ENCODE peak calls at places on chromosomes 6 and 20, in five cellular contexts. G is LNCaP clone FGC, C is HL-60, V is lung, M is stomach. L is an unnamed sample.

GRCh38 chr6:135147637-135148592 is 33.2 kb upstream of the MYB start:
- DNase-seq in C (no peak), M (no peak), G (no peak), V (no peak), L (no peak)

GRCh38 chr20:40682104-40683045 is 6.7 kb downstream of the MAFB start:
- DNase-seq in C (no peak), G (no peak), M (no peak), V (no peak), L (no peak)

GRCh38 chr6:57317060-57317943 is at the start of gene PRIM2:
- DNase-seq in G (peak; percentile 72), M (peak; percentile 88), C (peak; percentile 73), V (peak; percentile 89), L (peak; percentile 87)

GRCh38 chr20:44683263-44684046 is 31.7 kb upstream of the CCN5 start:
- DNase-seq in C (peak; percentile 76), M (peak; percentile 71), V (no peak), G (peak; percentile 21), L (peak; percentile 79)

GRCh38 chr20:2116170-2116940 is 14.7 kb downstream of the STK35 start:
- DNase-seq in V (no peak), M (no peak), C (no peak), G (no peak), L (no peak)

GRCh38 chr6:127933852-127934840 is 33.3 kb upstream of the THEMIS start:
- DNase-seq in M (no peak), G (no peak), C (no peak), V (no peak), L (peak; percentile 71)

GRCh38 chr6:121780325-121781313 is 345.2 kb downstream of the GJA1 start:
- DNase-seq in G (no peak), C (no peak), V (peak; percentile 44), M (no peak), L (no peak)

GRCh38 chr6:12009904-12010634 is 2.0 kb upstream of the HIVEP1 start:
- DNase-seq in M (no peak), G (no peak), C (no peak), V (no peak), L (no peak)

GRCh38 chr6:61947311-61947970 is 338.6 kb downstream of the KHDRBS2 start:
- DNase-seq in M (no peak), C (no peak), G (no peak), V (no peak), L (no peak)

GRCh38 chr6:90573624-90574023 is 13.2 kb downstream of the MAP3K7 start:
- DNase-seq in V (no peak), G (no peak), C (no peak), M (no peak), L (no peak)

GRCh38 chr6:4935981-4936680 is 67.7 kb downstream of the RPP40 start:
- DNase-seq in C (no peak), V (no peak), G (no peak), M (no peak), L (no peak)

GRCh38 chr6:122511193-122511924 is 39.8 kb upstream of the SERINC1 start:
- DNase-seq in M (no peak), V (no peak), G (no peak), C (no peak), L (no peak)

GRCh38 chr6:134447883-134448387 is 130.0 kb upstream of the SGK1 start:
- DNase-seq in C (no peak), M (no peak), G (no peak), V (no peak), L (no peak)

GRCh38 chr20:59663513-59663890 is 59.2 kb downstream of the PHACTR3 start:
- DNase-seq in V (peak; percentile 16), C (no peak), M (no peak), G (no peak), L (no peak)

GRCh38 chr6:6004147-6004995 is 2.4 kb downstream of the NRN1 start:
- DNase-seq in G (no peak), C (no peak), M (no peak), V (no peak), L (peak; percentile 29)

GRCh38 chr6:10410214-10410873 is 4.5 kb downstream of the TFAP2A start:
- DNase-seq in G (no peak), C (no peak), M (no peak), V (no peak), L (no peak)

GRCh38 chr6:127510876-127511275 is 8.3 kb downstream of the MTCL3 start:
- DNase-seq in G (no peak), C (no peak), V (no peak), M (no peak), L (no peak)

GRCh38 chr6:72620866-72621242 is 1.0 kb upstream of the KCNQ5 start:
- DNase-seq in C (no peak), V (no peak), G (no peak), M (no peak), L (peak; percentile 30)

GRCh38 chr6:3446197-3446596 is 10.7 kb downstream of the SLC22A23 start:
- DNase-seq in V (no peak), M (no peak), C (no peak), G (no peak), L (no peak)

GRCh38 chr6:82775361-82775760 is 290.3 kb downstream of the UBE3D start:
- DNase-seq in C (no peak), M (no peak), G (no peak), V (no peak), L (no peak)

GRCh38 chr6:40972814-40973213 is 66.2 kb downstream of the UNC5CL start:
- DNase-seq in V (no peak), M (no peak), C (no peak), G (no peak), L (no peak)

GRCh38 chr6:138765896-138766487 is 7.6 kb upstream of the CCDC28A start:
- DNase-seq in V (no peak), M (no peak), G (no peak), C (peak; percentile 10), L (no peak)

GRCh38 chr6:170049641-170050491 is 241.0 kb downstream of the DLL1 start:
- DNase-seq in M (peak; percentile 62), G (no peak), C (peak; percentile 54), V (peak; percentile 60), L (no peak)

GRCh38 chr20:7841291-7841966 is 98.8 kb downstream of the HAO1 start:
- DNase-seq in C (no peak), G (no peak), M (no peak), V (no peak), L (no peak)

GRCh38 chr6:131741688-131742393 is 31.0 kb upstream of the CTAGE9 start:
- DNase-seq in C (no peak), M (no peak), V (no peak), G (no peak), L (no peak)

GRCh38 chr6:29834564-29835436 is 7.2 kb downstream of the HLA-G start:
- DNase-seq in M (peak; percentile 38), G (no peak), V (no peak), C (no peak), L (peak; percentile 63)

GRCh38 chr20:13665709-13666108 is 27.0 kb upstream of the TASP1 start:
- DNase-seq in C (no peak), M (no peak), G (no peak), V (no peak), L (no peak)

GRCh38 chr6:13814938-13815575 is 700 bp upstream of the MCUR1 start:
- DNase-seq in G (no peak), M (no peak), V (no peak), C (no peak), L (no peak)

GRCh38 chr6:12060780-12061619 is 48.9 kb downstream of the HIVEP1 start:
- DNase-seq in M (peak; percentile 64), G (no peak), C (peak; percentile 73), V (peak; percentile 58), L (peak; percentile 92)

GRCh38 chr6:153790881-153791473 is 248.1 kb upstream of the OPRM1 start:
- DNase-seq in M (no peak), G (no peak), C (no peak), V (no peak), L (peak; percentile 8)
- TF ChIP-seq CTCF in M (no peak), G (peak; percentile 35), C (peak; percentile 2), V (no peak), L (no peak)

DNA sequence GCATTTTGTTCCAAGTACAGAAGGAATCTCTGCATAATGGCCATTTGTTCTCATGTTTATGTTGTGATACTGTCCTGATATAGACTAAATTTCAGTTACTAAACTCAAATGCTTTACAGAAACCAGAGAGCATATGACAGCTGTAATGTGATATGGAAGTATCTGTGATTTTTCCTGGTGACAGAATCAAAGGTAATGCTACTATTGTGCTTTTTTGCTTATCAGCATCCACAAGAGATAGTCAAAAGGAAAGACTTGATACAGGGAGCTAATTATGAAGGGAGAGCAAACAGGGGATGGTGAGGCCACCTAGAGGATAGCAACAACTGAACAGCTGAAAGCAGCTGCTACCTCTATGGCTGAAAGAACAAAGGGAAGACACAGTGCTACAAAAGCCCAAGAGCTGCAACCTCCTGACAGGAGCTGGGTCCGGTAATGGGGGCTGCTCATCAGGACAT is 181.4 kb downstream of the PHF3 start:
- DNase-seq in C (no peak), V (no peak), G (no peak), M (no peak), L (no peak)
- TF ChIP-seq CTCF in C (no peak), V (no peak), G (peak; percentile 29), M (no peak), L (no peak)

DNA sequence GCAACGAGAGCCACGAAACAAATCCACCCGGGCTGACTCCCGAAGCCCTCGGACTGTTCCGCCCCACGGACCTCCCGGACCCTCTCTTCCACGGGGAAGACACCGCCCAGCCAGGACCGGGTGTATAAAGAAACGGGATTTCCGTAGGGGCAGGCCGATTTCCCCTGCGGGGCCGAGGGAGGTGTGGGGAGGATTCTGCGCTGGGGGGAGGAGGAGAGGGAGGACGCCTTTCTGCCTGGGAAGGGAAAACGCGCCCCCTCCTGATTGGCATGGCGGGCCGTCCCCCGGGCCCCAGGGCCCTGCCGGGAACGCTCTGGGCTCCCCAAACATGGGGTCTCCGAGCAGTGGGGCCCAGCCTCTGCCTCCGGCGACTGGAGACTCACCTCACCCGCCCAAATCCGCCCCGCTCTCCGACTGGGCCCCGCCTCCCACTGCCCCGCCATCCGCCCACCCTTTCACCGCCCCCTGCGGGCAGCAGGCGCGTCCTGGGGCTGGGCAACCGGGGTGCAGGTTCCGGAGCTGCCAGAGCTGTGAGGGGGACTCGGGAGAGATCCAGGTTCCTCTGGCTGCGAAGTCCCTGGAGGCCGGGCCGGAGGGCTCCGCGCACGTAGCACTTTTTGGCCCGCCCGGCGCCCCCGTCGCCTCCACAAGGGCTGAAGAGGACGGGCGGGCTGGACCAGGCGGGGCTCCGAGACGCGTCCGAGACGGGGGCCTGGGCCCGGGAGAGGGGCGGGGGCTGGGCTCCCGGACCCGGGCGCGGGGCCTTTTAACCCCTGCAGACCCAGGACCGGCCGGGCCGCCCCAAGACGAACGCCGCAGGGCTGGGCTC is 586 bp upstream of the PPDPF start:
- DNase-seq in V (peak; percentile 68), M (no peak), C (no peak), G (no peak), L (peak; percentile 74)
- TF ChIP-seq CTCF in V (no peak), M (peak; percentile 15), C (no peak), G (no peak), L (peak; percentile 32)

GRCh38 chr6:53103993-53104675 is 38.9 kb downstream of the FBXO9 start:
- DNase-seq in V (no peak), G (no peak), M (no peak), C (no peak), L (no peak)
- TF ChIP-seq CTCF in V (no peak), G (peak; percentile 35), M (no peak), C (no peak), L (peak; percentile 24)

GRCh38 chr6:159968295-159969203 is at the start of gene IGF2R:
- DNase-seq in M (peak; percentile 96), C (peak; percentile 79), G (peak; percentile 52), V (peak; percentile 91), L (peak; percentile 96)
- TF ChIP-seq CTCF in M (no peak), C (no peak), G (no peak), V (no peak), L (no peak)

L was measured in activated CD8-positive, alpha-beta T cell treated with anti-CD3 and anti-CD28 coated beads for 36 hours.